ENCODE peak calls at places on chromosomes 6 and 20, in ten cellular contexts. One of them, this sample, is unnamed.

GRCh38 chr6:157646012-157646411 is 177.0 kb upstream of the SNX9 start:
- DNase-seq in CD4-positive, alpha-beta T cell: no peak
- DNase-seq in right lobe of liver: no peak
- DNase-seq in GM10248: no peak
- DNase-seq in GM23338: no peak
- DNase-seq in GM06990: no peak
- DNase-seq in omental fat pad: no peak
- DNase-seq in endothelial cell: no peak
- DNase-seq in mesothelial cell of epicardium: no peak
- DNase-seq in dorsolateral prefrontal cortex: no peak
- DNase-seq in this sample: no peak

GRCh38 chr6:159929819-159930218 is 39.0 kb downstream of the MAS1 start:
- DNase-seq in GM10248: peak
- DNase-seq in omental fat pad: no peak
- DNase-seq in CD4-positive, alpha-beta T cell: peak
- DNase-seq in mesothelial cell of epicardium: peak
- DNase-seq in endothelial cell: no peak
- DNase-seq in right lobe of liver: no peak
- DNase-seq in GM06990: peak
- DNase-seq in dorsolateral prefrontal cortex: no peak
- DNase-seq in GM23338: no peak
- DNase-seq in this sample: no peak

GRCh38 chr6:138590796-138591709 is 91.8 kb upstream of the NHSL1 start:
- DNase-seq in GM06990: no peak
- DNase-seq in endothelial cell: peak
- DNase-seq in GM23338: peak
- DNase-seq in GM10248: peak
- DNase-seq in right lobe of liver: peak
- DNase-seq in dorsolateral prefrontal cortex: peak
- DNase-seq in CD4-positive, alpha-beta T cell: no peak
- DNase-seq in omental fat pad: no peak
- DNase-seq in mesothelial cell of epicardium: no peak
- DNase-seq in this sample: no peak

GRCh38 chr6:135853986-135854385 is 2.5 kb downstream of the PDE7B start:
- DNase-seq in GM10248: no peak
- DNase-seq in mesothelial cell of epicardium: no peak
- DNase-seq in dorsolateral prefrontal cortex: no peak
- DNase-seq in endothelial cell: no peak
- DNase-seq in right lobe of liver: no peak
- DNase-seq in GM23338: no peak
- DNase-seq in CD4-positive, alpha-beta T cell: no peak
- DNase-seq in omental fat pad: no peak
- DNase-seq in GM06990: no peak
- DNase-seq in this sample: no peak

GRCh38 chr6:97068211-97068610 is 143.7 kb downstream of the KLHL32 start:
- DNase-seq in dorsolateral prefrontal cortex: no peak
- DNase-seq in GM10248: no peak
- DNase-seq in GM23338: peak
- DNase-seq in right lobe of liver: no peak
- DNase-seq in endothelial cell: peak
- DNase-seq in omental fat pad: no peak
- DNase-seq in GM06990: no peak
- DNase-seq in mesothelial cell of epicardium: no peak
- DNase-seq in CD4-positive, alpha-beta T cell: no peak
- DNase-seq in this sample: no peak

GRCh38 chr6:10837009-10837691 is 1.2 kb downstream of the MAK start:
- DNase-seq in GM06990: no peak
- DNase-seq in mesothelial cell of epicardium: no peak
- DNase-seq in dorsolateral prefrontal cortex: peak
- DNase-seq in GM23338: peak
- DNase-seq in GM10248: no peak
- DNase-seq in right lobe of liver: peak
- DNase-seq in endothelial cell: peak
- DNase-seq in CD4-positive, alpha-beta T cell: no peak
- DNase-seq in omental fat pad: no peak
- DNase-seq in this sample: peak

GRCh38 chr6:90544741-90545140 is 42.1 kb downstream of the MAP3K7 start:
- DNase-seq in GM06990: no peak
- DNase-seq in mesothelial cell of epicardium: no peak
- DNase-seq in omental fat pad: no peak
- DNase-seq in right lobe of liver: no peak
- DNase-seq in GM23338: no peak
- DNase-seq in CD4-positive, alpha-beta T cell: no peak
- DNase-seq in dorsolateral prefrontal cortex: no peak
- DNase-seq in GM10248: no peak
- DNase-seq in endothelial cell: no peak
- DNase-seq in this sample: no peak

GRCh38 chr6:113004691-113005270 is 657.7 kb downstream of the RFPL4B start:
- DNase-seq in omental fat pad: no peak
- DNase-seq in GM10248: no peak
- DNase-seq in right lobe of liver: no peak
- DNase-seq in mesothelial cell of epicardium: no peak
- DNase-seq in endothelial cell: no peak
- DNase-seq in GM23338: peak
- DNase-seq in dorsolateral prefrontal cortex: no peak
- DNase-seq in GM06990: no peak
- DNase-seq in CD4-positive, alpha-beta T cell: no peak
- DNase-seq in this sample: no peak

GRCh38 chr6:105646391-105646867 is 243.5 kb upstream of the PREP start:
- DNase-seq in GM06990: peak
- DNase-seq in right lobe of liver: no peak
- DNase-seq in omental fat pad: no peak
- DNase-seq in GM10248: peak
- DNase-seq in mesothelial cell of epicardium: no peak
- DNase-seq in endothelial cell: no peak
- DNase-seq in dorsolateral prefrontal cortex: no peak
- DNase-seq in CD4-positive, alpha-beta T cell: no peak
- DNase-seq in GM23338: no peak
- DNase-seq in this sample: no peak

GRCh38 chr20:43043887-43044286 is 145.8 kb downstream of the PTPRT start:
- DNase-seq in right lobe of liver: no peak
- DNase-seq in GM10248: no peak
- DNase-seq in omental fat pad: no peak
- DNase-seq in endothelial cell: no peak
- DNase-seq in dorsolateral prefrontal cortex: no peak
- DNase-seq in GM06990: no peak
- DNase-seq in GM23338: no peak
- DNase-seq in CD4-positive, alpha-beta T cell: no peak
- DNase-seq in mesothelial cell of epicardium: no peak
- DNase-seq in this sample: no peak

GRCh38 chr20:44614525-44614924 is 32.1 kb downstream of the PKIG start:
- DNase-seq in GM23338: no peak
- DNase-seq in endothelial cell: no peak
- DNase-seq in right lobe of liver: no peak
- DNase-seq in omental fat pad: no peak
- DNase-seq in GM10248: no peak
- DNase-seq in mesothelial cell of epicardium: no peak
- DNase-seq in dorsolateral prefrontal cortex: peak
- DNase-seq in GM06990: no peak
- DNase-seq in CD4-positive, alpha-beta T cell: no peak
- DNase-seq in this sample: peak

GRCh38 chr6:148520109-148520841 is 177.6 kb downstream of the SASH1 start:
- DNase-seq in GM06990: peak
- DNase-seq in CD4-positive, alpha-beta T cell: no peak
- DNase-seq in mesothelial cell of epicardium: no peak
- DNase-seq in dorsolateral prefrontal cortex: no peak
- DNase-seq in right lobe of liver: no peak
- DNase-seq in GM10248: peak
- DNase-seq in endothelial cell: no peak
- DNase-seq in omental fat pad: no peak
- DNase-seq in GM23338: no peak
- DNase-seq in this sample: no peak

GRCh38 chr6:7178280-7178679 is 70.5 kb downstream of the RREB1 start:
- DNase-seq in GM06990: no peak
- DNase-seq in GM10248: no peak
- DNase-seq in CD4-positive, alpha-beta T cell: no peak
- DNase-seq in endothelial cell: no peak
- DNase-seq in right lobe of liver: no peak
- DNase-seq in GM23338: no peak
- DNase-seq in mesothelial cell of epicardium: no peak
- DNase-seq in omental fat pad: no peak
- DNase-seq in dorsolateral prefrontal cortex: no peak
- DNase-seq in this sample: no peak

GRCh38 chr6:7175463-7175862 is 67.7 kb downstream of the RREB1 start:
- DNase-seq in dorsolateral prefrontal cortex: no peak
- DNase-seq in CD4-positive, alpha-beta T cell: no peak
- DNase-seq in omental fat pad: no peak
- DNase-seq in GM23338: peak
- DNase-seq in mesothelial cell of epicardium: no peak
- DNase-seq in endothelial cell: no peak
- DNase-seq in right lobe of liver: no peak
- DNase-seq in GM06990: no peak
- DNase-seq in GM10248: no peak
- DNase-seq in this sample: no peak

GRCh38 chr6:7172605-7173185 is 64.9 kb downstream of the RREB1 start:
- DNase-seq in mesothelial cell of epicardium: no peak
- DNase-seq in right lobe of liver: no peak
- DNase-seq in GM23338: no peak
- DNase-seq in endothelial cell: no peak
- DNase-seq in dorsolateral prefrontal cortex: no peak
- DNase-seq in CD4-positive, alpha-beta T cell: no peak
- DNase-seq in omental fat pad: no peak
- DNase-seq in GM10248: no peak
- DNase-seq in GM06990: no peak
- DNase-seq in this sample: no peak

GRCh38 chr6:7173843-7174503 is 66.2 kb downstream of the RREB1 start:
- DNase-seq in dorsolateral prefrontal cortex: no peak
- DNase-seq in GM10248: no peak
- DNase-seq in GM06990: no peak
- DNase-seq in CD4-positive, alpha-beta T cell: no peak
- DNase-seq in endothelial cell: no peak
- DNase-seq in right lobe of liver: no peak
- DNase-seq in omental fat pad: no peak
- DNase-seq in GM23338: peak
- DNase-seq in mesothelial cell of epicardium: no peak
- DNase-seq in this sample: no peak

GRCh38 chr6:7176208-7176607 is 68.4 kb downstream of the RREB1 start:
- DNase-seq in GM06990: no peak
- DNase-seq in GM23338: peak
- DNase-seq in CD4-positive, alpha-beta T cell: no peak
- DNase-seq in mesothelial cell of epicardium: no peak
- DNase-seq in omental fat pad: no peak
- DNase-seq in GM10248: no peak
- DNase-seq in right lobe of liver: no peak
- DNase-seq in dorsolateral prefrontal cortex: no peak
- DNase-seq in endothelial cell: no peak
- DNase-seq in this sample: no peak
- TF ChIP-seq CTCF in GM06990: no peak
- TF ChIP-seq CTCF in GM23338: no peak
- TF ChIP-seq CTCF in CD4-positive, alpha-beta T cell: no peak
- TF ChIP-seq CTCF in mesothelial cell of epicardium: no peak
- TF ChIP-seq CTCF in omental fat pad: no peak
- TF ChIP-seq CTCF in GM10248: no peak
- TF ChIP-seq CTCF in right lobe of liver: no peak
- TF ChIP-seq CTCF in dorsolateral prefrontal cortex: no peak
- TF ChIP-seq CTCF in endothelial cell: no peak
- TF ChIP-seq CTCF in this sample: no peak

DNA sequence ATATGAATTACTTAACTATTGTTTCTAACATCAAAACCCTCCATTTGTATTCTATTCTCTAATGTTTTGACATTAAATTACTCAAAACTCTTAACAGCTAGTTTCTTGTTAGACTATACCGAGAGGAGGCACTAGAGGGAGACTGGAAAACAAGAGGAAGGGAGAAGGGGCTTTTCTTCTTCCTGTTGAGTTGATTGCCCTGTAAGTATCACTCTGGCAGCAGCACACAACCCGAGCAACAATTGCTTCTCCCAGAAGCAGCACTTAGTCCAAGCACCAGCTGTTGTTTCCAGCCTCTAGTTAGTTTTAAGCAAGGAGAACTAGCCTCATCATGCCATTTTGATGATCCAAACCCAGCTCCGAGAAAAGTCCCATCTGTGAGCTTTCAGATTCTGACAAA is 603.8 kb downstream of the PRKN start:
- DNase-seq in dorsolateral prefrontal cortex: no peak
- DNase-seq in GM10248: no peak
- DNase-seq in endothelial cell: no peak
- DNase-seq in GM23338: peak
- DNase-seq in CD4-positive, alpha-beta T cell: no peak
- DNase-seq in GM06990: no peak
- DNase-seq in omental fat pad: no peak
- DNase-seq in right lobe of liver: no peak
- DNase-seq in mesothelial cell of epicardium: no peak
- DNase-seq in this sample: no peak
- TF ChIP-seq CTCF in dorsolateral prefrontal cortex: peak
- TF ChIP-seq CTCF in GM10248: no peak
- TF ChIP-seq CTCF in endothelial cell: peak
- TF ChIP-seq CTCF in GM23338: peak
- TF ChIP-seq CTCF in CD4-positive, alpha-beta T cell: no peak
- TF ChIP-seq CTCF in GM06990: no peak
- TF ChIP-seq CTCF in omental fat pad: no peak
- TF ChIP-seq CTCF in right lobe of liver: peak
- TF ChIP-seq CTCF in mesothelial cell of epicardium: peak
- TF ChIP-seq CTCF in this sample: no peak

DNA sequence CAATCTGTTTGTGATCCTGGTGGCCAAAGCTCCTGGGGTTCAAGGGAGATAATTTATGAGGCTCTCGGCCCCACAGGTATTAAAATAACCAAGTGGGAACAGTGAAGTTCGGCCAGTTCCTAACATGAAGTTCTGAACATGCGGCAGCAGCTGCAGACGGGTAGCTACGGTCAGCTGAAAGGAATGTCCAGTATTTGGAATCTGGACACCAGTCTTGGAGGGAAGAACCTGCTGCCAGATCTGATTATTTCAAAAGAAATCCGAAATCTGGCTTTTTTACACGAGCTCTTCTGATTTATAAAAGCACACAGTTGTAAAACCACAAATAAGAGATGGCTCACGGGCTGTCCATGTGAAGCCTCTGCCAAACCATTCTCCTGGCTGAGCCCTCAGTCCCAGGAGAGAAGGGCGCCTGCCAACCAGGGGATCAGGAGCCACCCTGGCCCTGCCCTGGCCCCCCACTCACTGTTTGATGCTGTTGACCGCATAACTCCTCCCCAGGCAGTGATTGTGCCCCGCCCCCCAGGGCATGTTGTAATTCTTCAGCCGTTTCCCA is 28.2 kb upstream of the KCNB1 start:
- DNase-seq in CD4-positive, alpha-beta T cell: no peak
- DNase-seq in GM23338: no peak
- DNase-seq in dorsolateral prefrontal cortex: no peak
- DNase-seq in mesothelial cell of epicardium: no peak
- DNase-seq in GM06990: no peak
- DNase-seq in GM10248: no peak
- DNase-seq in endothelial cell: no peak
- DNase-seq in omental fat pad: peak
- DNase-seq in right lobe of liver: no peak
- DNase-seq in this sample: no peak
- TF ChIP-seq CTCF in CD4-positive, alpha-beta T cell: no peak
- TF ChIP-seq CTCF in GM23338: no peak
- TF ChIP-seq CTCF in dorsolateral prefrontal cortex: no peak
- TF ChIP-seq CTCF in mesothelial cell of epicardium: no peak
- TF ChIP-seq CTCF in GM06990: no peak
- TF ChIP-seq CTCF in GM10248: no peak
- TF ChIP-seq CTCF in endothelial cell: no peak
- TF ChIP-seq CTCF in omental fat pad: no peak
- TF ChIP-seq CTCF in right lobe of liver: no peak
- TF ChIP-seq CTCF in this sample: no peak

GRCh38 chr6:12957321-12958051 is 240.9 kb downstream of the PHACTR1 start:
- DNase-seq in omental fat pad: peak
- DNase-seq in GM23338: peak
- DNase-seq in CD4-positive, alpha-beta T cell: no peak
- DNase-seq in endothelial cell: peak
- DNase-seq in right lobe of liver: peak
- DNase-seq in dorsolateral prefrontal cortex: peak
- DNase-seq in mesothelial cell of epicardium: no peak
- DNase-seq in GM10248: peak
- DNase-seq in GM06990: no peak
- DNase-seq in this sample: peak
- TF ChIP-seq CTCF in omental fat pad: no peak
- TF ChIP-seq CTCF in GM23338: no peak
- TF ChIP-seq CTCF in CD4-positive, alpha-beta T cell: no peak
- TF ChIP-seq CTCF in endothelial cell: no peak
- TF ChIP-seq CTCF in right lobe of liver: no peak
- TF ChIP-seq CTCF in dorsolateral prefrontal cortex: peak
- TF ChIP-seq CTCF in mesothelial cell of epicardium: no peak
- TF ChIP-seq CTCF in GM10248: no peak
- TF ChIP-seq CTCF in GM06990: no peak
- TF ChIP-seq CTCF in this sample: no peak

This sample was measured in lower lobe of right lung.